ENCODE peak calls at places on chromosomes 5 and 9, in seven cellular contexts. W is neural crest cell; X is type B pancreatic cell; S is CD8-positive, alpha-beta T cell; K is foreskin fibroblast; H is fibroblast of mammary gland; O is AG09309. M is an unnamed sample.
A peak's percentile ranks its signal among the peaks of the same experiment; 100 is the strongest.

GRCh38 chr9:85859751-85860150 is 81.2 kb upstream of the NAA35 start:
- DNase-seq in W (no peak), X (no peak), S (no peak), K (peak; percentile 2), H (no peak), O (no peak), M (no peak)

GRCh38 chr9:129058965-129059795 is 21.7 kb upstream of the DOLPP1 start:
- DNase-seq in W (no peak), X (no peak), S (no peak), K (peak; percentile 66), H (peak; percentile 81), O (no peak), M (peak; percentile 30)

GRCh38 chr9:79977510-79978197 is 405.9 kb downstream of the TLE4 start:
- DNase-seq in W (no peak), X (no peak), S (no peak), K (peak; percentile 9), H (peak; percentile 54), O (no peak), M (no peak)

GRCh38 chr9:96435345-96435744 is 14.6 kb upstream of the HABP4 start:
- DNase-seq in W (no peak), X (no peak), S (no peak), K (no peak), H (no peak), O (no peak), M (no peak)

GRCh38 chr9:72150172-72150571 is 932 bp downstream of the GDA start:
- DNase-seq in W (no peak), X (no peak), S (no peak), K (no peak), H (no peak), O (no peak), M (no peak)

GRCh38 chr9:87887151-87887505 is 4.5 kb downstream of the SPATA31E1 start:
- DNase-seq in W (no peak), X (no peak), S (no peak), K (no peak), H (no peak), O (no peak), M (no peak)

GRCh38 chr5:83469075-83469474 is 2.5 kb upstream of the VCAN start:
- DNase-seq in W (no peak), X (no peak), S (no peak), K (no peak), H (no peak), O (no peak), M (no peak)

GRCh38 chr5:159156839-159157238 is 52.5 kb downstream of the RNF145 start:
- DNase-seq in W (peak; percentile 18), X (no peak), S (peak; percentile 52), K (peak; percentile 86), H (peak; percentile 83), O (peak; percentile 40), M (peak; percentile 55)

GRCh38 chr5:146340260-146341081 is 1.8 kb downstream of the POU4F3 start:
- DNase-seq in W (peak; percentile 78), X (peak; percentile 80), S (no peak), K (peak; percentile 82), H (peak; percentile 59), O (peak; percentile 10), M (peak; percentile 37)

GRCh38 chr5:27290166-27290565 is 251.8 kb upstream of the CDH9 start:
- DNase-seq in W (no peak), X (no peak), S (no peak), K (no peak), H (no peak), O (no peak), M (no peak)

DNA sequence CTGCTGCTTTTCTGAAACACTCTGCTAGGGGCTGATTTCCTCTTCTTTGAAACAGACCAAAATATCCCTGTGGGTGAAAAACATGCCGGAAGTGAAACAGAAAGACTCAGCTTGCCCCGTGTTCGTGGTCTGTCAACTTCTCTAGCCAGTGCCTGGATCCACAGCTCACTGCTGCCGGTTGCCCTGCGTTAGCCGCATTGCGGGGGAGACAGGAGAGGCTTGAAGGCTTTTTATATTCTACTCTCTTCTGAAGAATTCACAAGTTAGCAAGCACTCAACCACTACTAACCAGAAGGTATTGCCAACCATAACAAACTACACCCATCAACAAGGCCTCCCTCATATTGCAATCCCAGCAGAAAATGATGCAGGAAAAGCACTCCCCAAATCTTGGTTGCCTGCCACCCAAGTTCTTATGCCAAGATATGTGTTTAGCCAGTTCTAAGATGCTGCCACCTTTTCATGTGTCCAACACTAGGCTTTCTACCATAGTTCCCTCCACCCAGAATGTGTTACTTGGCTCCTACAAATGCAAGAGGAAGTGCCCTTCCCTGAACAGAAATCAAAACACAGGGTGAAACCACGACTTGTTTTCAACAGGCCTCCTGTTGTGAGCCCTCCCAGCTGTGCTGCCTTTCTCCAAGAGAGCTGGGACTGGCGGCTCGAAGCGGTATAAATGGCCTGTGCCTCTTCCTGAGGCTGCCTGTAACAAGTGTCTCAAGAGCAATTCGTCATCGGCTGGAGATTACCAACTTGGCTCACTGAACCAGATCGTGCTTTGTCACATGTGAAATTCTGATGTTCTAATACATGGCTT is 128.9 kb downstream of the SNX18 start:
- DNase-seq in W (no peak), X (no peak), S (peak; percentile 88), K (peak; percentile 81), H (peak; percentile 68), O (no peak), M (peak; percentile 57)
- TF ChIP-seq CTCF in W (no peak), X (no peak), S (no peak), K (no peak), H (no peak), O (no peak), M (no peak)

GRCh38 chr5:6398570-6399230 is 20.4 kb upstream of the MED10 start:
- DNase-seq in W (no peak), X (peak; percentile 15), S (no peak), K (no peak), H (no peak), O (no peak), M (no peak)
- TF ChIP-seq CTCF in W (no peak), X (no peak), S (no peak), K (no peak), H (no peak), O (no peak), M (no peak)

GRCh38 chr5:138032028-138032571 is 779 bp downstream of the FAM13B start:
- DNase-seq in W (no peak), X (no peak), S (no peak), K (peak; percentile 79), H (peak; percentile 49), O (no peak), M (peak; percentile 74)
- TF ChIP-seq CTCF in W (no peak), X (no peak), S (no peak), K (no peak), H (no peak), O (no peak), M (no peak)

GRCh38 chr9:76219555-76220151 is 174.6 kb downstream of the RFK start:
- DNase-seq in W (no peak), X (no peak), S (no peak), K (peak; percentile 24), H (peak; percentile 22), O (no peak), M (no peak)
- TF ChIP-seq CTCF in W (peak; percentile 40), X (peak; percentile 54), S (no peak), K (peak; percentile 20), H (peak; percentile 45), O (peak; percentile 33), M (no peak)

GRCh38 chr5:111095982-111096381 is 3.8 kb downstream of the WDR36 start:
- DNase-seq in W (no peak), X (no peak), S (no peak), K (no peak), H (no peak), O (no peak), M (no peak)

DNA sequence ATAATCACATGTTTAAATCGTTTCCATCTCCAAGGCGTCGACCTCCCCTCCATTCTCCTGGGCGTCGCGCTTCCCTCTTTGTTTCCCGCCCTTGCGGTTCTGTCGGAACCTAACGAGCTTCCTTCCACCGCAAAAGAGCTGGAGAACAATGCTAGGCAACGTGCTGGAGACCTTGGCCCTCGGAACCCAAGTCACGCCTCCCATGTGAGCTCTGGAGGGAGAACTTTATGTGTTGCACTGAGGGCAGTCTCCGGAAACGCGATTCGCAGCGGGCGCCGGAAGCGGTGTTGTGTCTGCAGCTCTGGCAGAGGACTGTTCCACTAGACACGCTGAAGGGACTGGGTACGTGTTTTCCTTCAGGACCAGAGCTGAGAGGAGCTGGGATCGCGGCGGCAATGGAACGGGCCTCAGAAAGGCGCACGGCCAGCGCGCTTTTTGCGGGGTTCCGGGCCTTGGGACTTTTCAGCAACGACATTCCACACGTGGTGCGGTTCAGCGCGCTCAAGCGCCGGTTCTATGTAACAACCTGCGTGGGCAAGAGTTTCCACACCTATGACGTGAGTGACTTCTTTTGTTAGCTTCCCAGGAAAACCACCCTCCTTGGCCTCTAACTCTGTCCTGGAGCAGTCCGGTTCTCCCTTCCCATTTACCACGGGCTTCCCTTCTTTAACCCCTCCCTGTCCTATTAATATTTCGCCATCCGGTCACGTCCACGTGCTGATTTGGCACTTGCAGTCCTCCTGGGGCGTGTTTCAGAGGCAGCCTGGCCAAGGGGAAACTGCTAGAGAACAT is at the start of gene WDR36:
- DNase-seq in W (peak; percentile 91), X (peak; percentile 92), S (peak; percentile 94), K (peak; percentile 96), H (peak; percentile 93), O (peak; percentile 55), M (peak; percentile 84)
- TF ChIP-seq CTCF in W (no peak), X (peak; percentile 10), S (no peak), K (no peak), H (no peak), O (peak; percentile 9), M (no peak)

DNA sequence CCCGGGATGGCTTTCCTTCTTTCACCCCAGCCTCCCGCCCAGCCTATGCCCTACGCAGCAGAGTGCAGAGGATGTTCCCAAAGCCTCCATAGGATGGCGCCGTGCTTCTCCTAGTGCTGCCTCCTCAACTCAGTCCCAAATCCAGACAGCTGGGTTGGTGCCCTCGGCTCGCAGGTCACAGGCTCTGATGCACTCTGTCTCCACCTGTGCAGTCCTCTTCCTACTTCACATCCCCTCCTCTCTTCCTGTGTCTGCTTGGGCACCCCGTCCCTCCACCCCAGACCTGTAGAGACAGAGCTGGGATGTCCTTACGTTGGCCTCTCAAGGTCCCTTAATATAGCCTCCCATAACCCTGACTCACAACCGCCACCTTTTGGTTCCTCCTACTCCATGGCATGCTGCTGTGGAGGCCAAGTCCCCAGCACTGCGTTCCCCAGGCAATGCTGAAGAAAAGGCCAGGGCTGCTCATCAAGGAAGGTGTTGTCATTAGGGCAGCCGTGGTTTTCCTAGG is 314.4 kb downstream of the GADD45G start:
- DNase-seq in W (no peak), X (no peak), S (no peak), K (no peak), H (no peak), O (no peak), M (no peak)
- TF ChIP-seq CTCF in W (no peak), X (peak; percentile 18), S (no peak), K (no peak), H (no peak), O (no peak), M (peak; percentile 20)